ENCODE peak calls at places on chromosomes 5 and 9, in seven cellular contexts. N, Q, K, Z, E, P and U are unnamed samples.

GRCh38 chr5:165448773-165449172 is 1943.4 kb downstream of the MAT2B start:
- DNase-seq in N (no peak), Q (no peak), K (no peak), Z (no peak), E (no peak), P (no peak), U (no peak)

GRCh38 chr5:127898551-127899213 is 184.9 kb upstream of the SLC12A2 start:
- DNase-seq in N (no peak), Q (no peak), K (no peak), Z (no peak), E (no peak), P (no peak), U (no peak)

GRCh38 chr5:32283539-32284377 is 29.0 kb downstream of the MTMR12 start:
- DNase-seq in N (no peak), Q (no peak), K (peak; percentile 21), Z (no peak), E (no peak), P (no peak), U (peak; percentile 7)

GRCh38 chr9:104494808-104495207 is 9.3 kb upstream of the OR13F1 start:
- DNase-seq in N (no peak), Q (no peak), K (peak; percentile 21), Z (peak; percentile 16), E (no peak), P (no peak), U (peak; percentile 30)

GRCh38 chr5:18314192-18314778 is 680.0 kb downstream of the TAF11L14 start:
- DNase-seq in N (no peak), Q (no peak), K (peak; percentile 15), Z (peak; percentile 37), E (no peak), P (peak; percentile 25), U (peak; percentile 55)

GRCh38 chr9:6946583-6946982 is 188.8 kb downstream of the KDM4C start:
- DNase-seq in N (no peak), Q (no peak), K (no peak), Z (no peak), E (no peak), P (no peak), U (no peak)

GRCh38 chr5:113166710-113167366 is 190.2 kb downstream of the DCP2 start:
- DNase-seq in N (no peak), Q (no peak), K (peak; percentile 56), Z (no peak), E (no peak), P (peak; percentile 4), U (no peak)

GRCh38 chr9:71004196-71004595 is 117.2 kb downstream of the TRPM3 start:
- DNase-seq in N (no peak), Q (no peak), K (no peak), Z (no peak), E (no peak), P (no peak), U (no peak)

GRCh38 chr5:136067422-136067821 is 38.6 kb downstream of the TGFBI start:
- DNase-seq in N (no peak), Q (no peak), K (no peak), Z (no peak), E (no peak), P (no peak), U (no peak)

GRCh38 chr9:131734781-131735180 is 5.1 kb downstream of the RAPGEF1 start:
- DNase-seq in N (no peak), Q (no peak), K (no peak), Z (peak; percentile 56), E (no peak), P (no peak), U (no peak)

GRCh38 chr9:91884153-91884552 is 65.9 kb downstream of the ROR2 start:
- DNase-seq in N (no peak), Q (no peak), K (no peak), Z (no peak), E (no peak), P (no peak), U (no peak)

DNA sequence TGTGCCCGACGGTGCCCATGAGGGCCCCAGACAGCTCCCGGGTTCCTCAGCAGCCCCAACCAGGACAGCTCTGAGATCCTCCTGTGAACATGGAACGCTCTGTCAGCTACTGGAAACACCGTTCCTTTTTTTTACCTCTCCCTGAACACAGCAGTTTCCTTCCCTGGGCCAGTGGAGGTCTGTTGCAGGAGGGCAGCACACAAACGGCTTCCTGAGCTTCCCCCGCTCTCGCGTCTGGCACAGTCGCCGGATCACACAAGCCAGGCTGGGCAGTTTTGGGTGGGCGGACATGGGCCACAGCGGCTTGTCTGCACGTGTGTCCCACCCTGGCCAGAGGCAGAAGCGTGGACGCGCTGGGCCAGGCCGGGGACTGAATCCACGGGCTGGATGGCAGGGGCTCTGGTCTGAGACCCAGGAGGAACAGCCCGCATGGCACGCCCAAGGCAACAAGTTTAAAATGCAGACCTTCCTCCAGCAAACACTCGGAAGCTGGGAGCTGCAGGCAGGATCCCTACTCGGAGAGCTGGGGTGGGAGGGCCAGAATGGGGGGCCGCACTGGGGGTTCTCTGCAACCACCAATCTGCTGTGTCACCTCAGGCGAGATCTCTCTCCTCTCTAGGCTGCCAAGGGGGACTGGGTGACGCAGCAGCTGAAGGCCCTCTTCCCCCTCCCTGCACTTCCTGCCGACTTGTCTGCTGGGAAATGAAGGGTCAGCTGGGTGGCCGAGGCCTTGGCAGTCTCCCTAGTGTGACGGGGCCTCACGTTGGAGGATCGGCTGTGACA is 106.9 kb upstream of the SARDH start:
- DNase-seq in N (peak; percentile 31), Q (no peak), K (no peak), Z (peak; percentile 24), E (peak; percentile 88), P (no peak), U (no peak)
- TF ChIP-seq POLR2A in N (no peak), Q (no peak), K (no peak), Z (no peak), E (no peak), P (no peak), U (no peak)

GRCh38 chr5:149490599-149491187 is 60.5 kb downstream of the CSNK1A1 start:
- DNase-seq in N (no peak), Q (no peak), K (no peak), Z (no peak), E (no peak), P (no peak), U (no peak)
- TF ChIP-seq POLR2A in N (no peak), Q (no peak), K (no peak), Z (no peak), E (no peak), P (no peak), U (no peak)

DNA sequence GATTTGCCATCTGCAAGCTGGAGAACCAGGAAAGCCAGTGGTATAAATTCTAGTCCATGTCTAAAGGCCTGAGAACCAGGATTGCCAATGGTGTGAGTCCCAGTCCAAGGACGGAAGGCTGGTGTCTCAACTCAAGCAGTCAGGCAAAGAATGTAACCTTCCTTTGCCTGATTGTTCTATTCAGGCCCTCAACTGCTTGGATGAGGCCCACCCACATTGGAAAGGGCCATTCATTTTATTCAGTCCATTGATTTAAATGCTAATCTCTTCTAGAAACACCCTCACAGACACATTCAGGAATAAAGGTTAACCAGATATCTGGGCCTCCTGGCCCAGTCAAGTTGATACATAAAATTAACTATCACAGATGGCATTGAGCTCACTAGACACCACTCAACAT is 427.8 kb downstream of the ZNF608 start:
- DNase-seq in N (no peak), Q (no peak), K (no peak), Z (no peak), E (no peak), P (no peak), U (no peak)
- TF ChIP-seq POLR2A in N (no peak), Q (no peak), K (no peak), Z (no peak), E (no peak), P (no peak), U (no peak)

DNA sequence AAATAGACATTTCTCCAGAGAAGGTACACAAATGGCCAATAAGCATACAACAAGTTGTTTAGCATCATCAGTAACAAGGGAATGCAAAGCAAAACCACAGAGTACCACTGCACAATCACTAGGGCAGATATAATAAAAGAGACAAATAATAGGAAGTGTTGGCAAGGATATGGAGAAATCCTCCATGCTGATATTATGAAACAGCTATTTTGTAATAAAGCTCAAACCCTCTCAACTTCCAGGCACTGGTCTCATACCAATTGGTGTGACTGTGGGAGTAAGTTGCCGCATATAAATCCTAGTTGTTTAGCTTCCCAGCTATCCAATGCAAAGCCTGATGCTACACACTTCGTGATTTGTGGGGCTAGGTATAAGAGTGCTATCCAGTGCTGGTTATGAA is 88.6 kb downstream of the SMIM23 start:
- DNase-seq in N (no peak), Q (no peak), K (no peak), Z (peak; percentile 86), E (no peak), P (no peak), U (no peak)
- TF ChIP-seq POLR2A in N (no peak), Q (no peak), K (no peak), Z (no peak), E (no peak), P (no peak), U (no peak)

GRCh38 chr5:109410389-109411174 is 808 bp upstream of the PJA2 start:
- DNase-seq in N (peak; percentile 76), Q (peak; percentile 45), K (peak; percentile 27), Z (peak; percentile 87), E (peak; percentile 85), P (peak; percentile 43), U (peak; percentile 85)
- TF ChIP-seq POLR2A in N (no peak), Q (peak; percentile 69), K (no peak), Z (peak; percentile 66), E (peak; percentile 55), P (peak; percentile 19), U (peak; percentile 84)